ENCODE peak calls at places on chromosomes 4 and X, in eight cellular contexts. One of them, this sample, is unnamed.

GRCh38 chrX:78125148-78125547 is 14.3 kb downstream of the TAF9B start:
- DNase-seq in effector memory CD4-positive, alpha-beta T cell: no peak
- DNase-seq in GM12865: no peak
- DNase-seq in right atrium auricular region: no peak
- DNase-seq in foreskin fibroblast: no peak
- DNase-seq in dorsolateral prefrontal cortex: no peak
- DNase-seq in cardiac fibroblast: no peak
- DNase-seq in heart left ventricle: no peak
- DNase-seq in this sample: no peak

GRCh38 chr4:85784348-85784747 is 309.4 kb downstream of the ARHGAP24 start:
- DNase-seq in cardiac fibroblast: peak; percentile 47
- DNase-seq in effector memory CD4-positive, alpha-beta T cell: no peak
- DNase-seq in dorsolateral prefrontal cortex: no peak
- DNase-seq in foreskin fibroblast: peak; percentile 33
- DNase-seq in GM12865: no peak
- DNase-seq in heart left ventricle: no peak
- DNase-seq in right atrium auricular region: no peak
- DNase-seq in this sample: no peak

GRCh38 chr4:57020467-57021101 is 41.9 kb downstream of the POLR2B start:
- DNase-seq in dorsolateral prefrontal cortex: no peak
- DNase-seq in foreskin fibroblast: peak; percentile 89
- DNase-seq in right atrium auricular region: no peak
- DNase-seq in heart left ventricle: no peak
- DNase-seq in cardiac fibroblast: peak; percentile 86
- DNase-seq in effector memory CD4-positive, alpha-beta T cell: no peak
- DNase-seq in GM12865: no peak
- DNase-seq in this sample: no peak

GRCh38 chr4:57205580-57205979 is 95.4 kb upstream of the IGFBP7 start:
- DNase-seq in effector memory CD4-positive, alpha-beta T cell: no peak
- DNase-seq in right atrium auricular region: no peak
- DNase-seq in foreskin fibroblast: no peak
- DNase-seq in cardiac fibroblast: no peak
- DNase-seq in GM12865: no peak
- DNase-seq in dorsolateral prefrontal cortex: no peak
- DNase-seq in heart left ventricle: no peak
- DNase-seq in this sample: no peak

GRCh38 chrX:143623657-143624056 is 12.2 kb downstream of the SLITRK4 start:
- DNase-seq in heart left ventricle: no peak
- DNase-seq in cardiac fibroblast: no peak
- DNase-seq in effector memory CD4-positive, alpha-beta T cell: no peak
- DNase-seq in dorsolateral prefrontal cortex: no peak
- DNase-seq in right atrium auricular region: no peak
- DNase-seq in GM12865: no peak
- DNase-seq in foreskin fibroblast: no peak
- DNase-seq in this sample: no peak

GRCh38 chr4:57147335-57148060 is 37.3 kb upstream of the IGFBP7 start:
- DNase-seq in cardiac fibroblast: peak; percentile 88
- DNase-seq in foreskin fibroblast: peak; percentile 67
- DNase-seq in effector memory CD4-positive, alpha-beta T cell: no peak
- DNase-seq in heart left ventricle: no peak
- DNase-seq in dorsolateral prefrontal cortex: no peak
- DNase-seq in right atrium auricular region: no peak
- DNase-seq in GM12865: no peak
- DNase-seq in this sample: no peak

GRCh38 chrX:57583477-57583876 is 8.3 kb upstream of the ZXDB start:
- DNase-seq in dorsolateral prefrontal cortex: no peak
- DNase-seq in foreskin fibroblast: peak; percentile 25
- DNase-seq in GM12865: no peak
- DNase-seq in heart left ventricle: no peak
- DNase-seq in effector memory CD4-positive, alpha-beta T cell: no peak
- DNase-seq in right atrium auricular region: no peak
- DNase-seq in cardiac fibroblast: no peak
- DNase-seq in this sample: no peak

GRCh38 chrX:29172880-29173279 is 585.6 kb downstream of the IL1RAPL1 start:
- DNase-seq in cardiac fibroblast: peak; percentile 86
- DNase-seq in dorsolateral prefrontal cortex: no peak
- DNase-seq in GM12865: no peak
- DNase-seq in effector memory CD4-positive, alpha-beta T cell: no peak
- DNase-seq in foreskin fibroblast: peak; percentile 1
- DNase-seq in right atrium auricular region: no peak
- DNase-seq in heart left ventricle: no peak
- DNase-seq in this sample: no peak

GRCh38 chr4:2817701-2818350 is 24.9 kb downstream of the SH3BP2 start:
- DNase-seq in heart left ventricle: no peak
- DNase-seq in right atrium auricular region: no peak
- DNase-seq in effector memory CD4-positive, alpha-beta T cell: no peak
- DNase-seq in GM12865: no peak
- DNase-seq in foreskin fibroblast: peak; percentile 51
- DNase-seq in dorsolateral prefrontal cortex: no peak
- DNase-seq in cardiac fibroblast: no peak
- DNase-seq in this sample: no peak

GRCh38 chr4:155701827-155702226 is 35.2 kb downstream of the GUCY1A1 start:
- DNase-seq in heart left ventricle: no peak
- DNase-seq in GM12865: no peak
- DNase-seq in right atrium auricular region: no peak
- DNase-seq in cardiac fibroblast: no peak
- DNase-seq in effector memory CD4-positive, alpha-beta T cell: no peak
- DNase-seq in dorsolateral prefrontal cortex: no peak
- DNase-seq in foreskin fibroblast: no peak
- DNase-seq in this sample: no peak

GRCh38 chr4:139595989-139596679 is 40.1 kb upstream of the SETD7 start:
- DNase-seq in effector memory CD4-positive, alpha-beta T cell: no peak
- DNase-seq in cardiac fibroblast: no peak
- DNase-seq in GM12865: no peak
- DNase-seq in foreskin fibroblast: peak; percentile 64
- DNase-seq in heart left ventricle: peak; percentile 29
- DNase-seq in right atrium auricular region: peak; percentile 84
- DNase-seq in dorsolateral prefrontal cortex: no peak
- DNase-seq in this sample: no peak

GRCh38 chr4:1792832-1793495 is at the start of gene FGFR3:
- DNase-seq in right atrium auricular region: no peak
- DNase-seq in cardiac fibroblast: peak; percentile 26
- DNase-seq in heart left ventricle: no peak
- DNase-seq in dorsolateral prefrontal cortex: no peak
- DNase-seq in GM12865: peak; percentile 22
- DNase-seq in effector memory CD4-positive, alpha-beta T cell: peak; percentile 6
- DNase-seq in foreskin fibroblast: peak; percentile 53
- DNase-seq in this sample: no peak

GRCh38 chr4:168589154-168589553 is 92.3 kb downstream of the PALLD start:
- DNase-seq in cardiac fibroblast: peak; percentile 56
- DNase-seq in dorsolateral prefrontal cortex: no peak
- DNase-seq in effector memory CD4-positive, alpha-beta T cell: no peak
- DNase-seq in GM12865: no peak
- DNase-seq in foreskin fibroblast: peak; percentile 81
- DNase-seq in heart left ventricle: no peak
- DNase-seq in right atrium auricular region: no peak
- DNase-seq in this sample: no peak

GRCh38 chrX:28178206-28178605 is 197.0 kb upstream of the DCAF8L1 start:
- DNase-seq in dorsolateral prefrontal cortex: no peak
- DNase-seq in foreskin fibroblast: no peak
- DNase-seq in heart left ventricle: no peak
- DNase-seq in cardiac fibroblast: no peak
- DNase-seq in effector memory CD4-positive, alpha-beta T cell: no peak
- DNase-seq in right atrium auricular region: no peak
- DNase-seq in GM12865: no peak
- DNase-seq in this sample: no peak

GRCh38 chrX:123809854-123810375 is 49.9 kb upstream of the XIAP start:
- DNase-seq in dorsolateral prefrontal cortex: no peak
- DNase-seq in effector memory CD4-positive, alpha-beta T cell: no peak
- DNase-seq in GM12865: no peak
- DNase-seq in right atrium auricular region: no peak
- DNase-seq in foreskin fibroblast: no peak
- DNase-seq in cardiac fibroblast: no peak
- DNase-seq in heart left ventricle: no peak
- DNase-seq in this sample: no peak

GRCh38 chr4:82422616-82423015 is 7.6 kb downstream of the HNRNPDL start:
- DNase-seq in cardiac fibroblast: no peak
- DNase-seq in effector memory CD4-positive, alpha-beta T cell: no peak
- DNase-seq in right atrium auricular region: no peak
- DNase-seq in dorsolateral prefrontal cortex: no peak
- DNase-seq in heart left ventricle: no peak
- DNase-seq in GM12865: peak; percentile 15
- DNase-seq in foreskin fibroblast: no peak
- DNase-seq in this sample: no peak

GRCh38 chrX:148376342-148376741 is 124.1 kb upstream of the AFF2 start:
- DNase-seq in right atrium auricular region: no peak
- DNase-seq in effector memory CD4-positive, alpha-beta T cell: no peak
- DNase-seq in heart left ventricle: no peak
- DNase-seq in GM12865: no peak
- DNase-seq in cardiac fibroblast: no peak
- DNase-seq in dorsolateral prefrontal cortex: no peak
- DNase-seq in foreskin fibroblast: no peak
- DNase-seq in this sample: no peak

GRCh38 chrX:148380107-148380506 is 120.3 kb upstream of the AFF2 start:
- DNase-seq in GM12865: no peak
- DNase-seq in cardiac fibroblast: no peak
- DNase-seq in effector memory CD4-positive, alpha-beta T cell: no peak
- DNase-seq in foreskin fibroblast: no peak
- DNase-seq in right atrium auricular region: no peak
- DNase-seq in dorsolateral prefrontal cortex: no peak
- DNase-seq in heart left ventricle: no peak
- DNase-seq in this sample: peak; percentile 3

GRCh38 chrX:148381603-148382002 is 118.8 kb upstream of the AFF2 start:
- DNase-seq in heart left ventricle: no peak
- DNase-seq in foreskin fibroblast: no peak
- DNase-seq in GM12865: peak; percentile 19
- DNase-seq in dorsolateral prefrontal cortex: no peak
- DNase-seq in cardiac fibroblast: no peak
- DNase-seq in effector memory CD4-positive, alpha-beta T cell: no peak
- DNase-seq in right atrium auricular region: no peak
- DNase-seq in this sample: peak; percentile 12

GRCh38 chrX:148382983-148383382 is 117.4 kb upstream of the AFF2 start:
- DNase-seq in right atrium auricular region: no peak
- DNase-seq in cardiac fibroblast: no peak
- DNase-seq in foreskin fibroblast: no peak
- DNase-seq in dorsolateral prefrontal cortex: no peak
- DNase-seq in effector memory CD4-positive, alpha-beta T cell: no peak
- DNase-seq in GM12865: no peak
- DNase-seq in heart left ventricle: no peak
- DNase-seq in this sample: no peak

DNA sequence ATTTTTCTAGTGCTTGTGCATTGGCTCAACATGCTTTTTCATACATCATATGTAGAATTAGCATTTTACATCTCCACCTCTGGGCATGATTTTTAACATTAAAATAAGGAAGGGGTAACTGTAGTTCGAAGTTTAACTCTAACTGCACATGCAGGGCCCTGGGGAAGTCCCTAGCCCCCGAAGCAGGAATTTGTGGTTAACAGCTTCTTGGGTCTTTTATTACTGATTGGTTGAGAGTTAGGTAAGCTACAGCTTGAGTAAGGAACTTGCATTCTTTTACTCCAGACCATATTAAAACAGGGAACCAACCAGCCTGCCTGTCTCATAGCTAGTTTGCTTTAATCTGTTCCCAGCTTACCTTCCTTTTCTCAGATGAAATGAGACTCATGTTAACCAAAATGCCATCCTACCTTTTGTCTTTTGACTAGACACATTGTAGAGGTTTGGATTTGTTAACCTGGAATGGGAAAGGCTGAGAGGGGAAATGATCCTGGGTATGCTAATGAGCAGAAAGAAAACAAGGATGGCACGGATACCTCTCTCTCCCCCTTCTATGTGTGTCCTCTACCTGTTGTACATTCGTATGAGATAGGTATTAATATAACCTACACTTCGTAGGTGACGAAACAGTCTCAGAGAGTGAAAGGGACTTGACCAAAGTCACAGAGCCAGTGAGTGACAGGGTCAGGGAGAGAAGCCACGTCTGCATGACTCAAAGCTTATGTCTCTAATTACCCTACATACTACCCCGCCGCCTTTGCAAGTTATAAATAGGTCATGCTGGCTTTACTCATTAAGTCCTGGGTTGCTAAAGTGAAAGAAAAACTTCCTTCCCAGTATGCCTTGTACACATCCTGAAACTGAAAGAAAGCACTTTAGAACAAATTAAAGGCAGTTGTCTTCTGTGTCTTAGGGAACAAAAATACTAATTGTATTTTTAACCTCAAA is 119.5 kb upstream of the AFF2 start:
- DNase-seq in foreskin fibroblast: no peak
- DNase-seq in effector memory CD4-positive, alpha-beta T cell: peak; percentile 12
- DNase-seq in heart left ventricle: no peak
- DNase-seq in dorsolateral prefrontal cortex: no peak
- DNase-seq in cardiac fibroblast: no peak
- DNase-seq in right atrium auricular region: no peak
- DNase-seq in GM12865: peak; percentile 75
- DNase-seq in this sample: peak; percentile 63
- H3K4me3 ChIP-seq in foreskin fibroblast: no peak overlapping the region
- H3K4me3 ChIP-seq in effector memory CD4-positive, alpha-beta T cell: peak overlapping the region; percentile 30
- H3K4me3 ChIP-seq in heart left ventricle: no peak overlapping the region
- H3K4me3 ChIP-seq in dorsolateral prefrontal cortex: no peak overlapping the region
- H3K4me3 ChIP-seq in cardiac fibroblast: no peak overlapping the region
- H3K4me3 ChIP-seq in right atrium auricular region: no peak overlapping the region
- H3K4me3 ChIP-seq in GM12865: peak overlapping the region; percentile 34
- H3K4me3 ChIP-seq in this sample: peak overlapping the region; percentile 5

GRCh38 chr4:159027535-159027934 is 75.3 kb upstream of the RAPGEF2 start:
- DNase-seq in effector memory CD4-positive, alpha-beta T cell: no peak
- DNase-seq in cardiac fibroblast: no peak
- DNase-seq in dorsolateral prefrontal cortex: no peak
- DNase-seq in GM12865: peak; percentile 17
- DNase-seq in right atrium auricular region: no peak
- DNase-seq in heart left ventricle: no peak
- DNase-seq in foreskin fibroblast: no peak
- DNase-seq in this sample: no peak
- H3K4me3 ChIP-seq in effector memory CD4-positive, alpha-beta T cell: no peak overlapping the region
- H3K4me3 ChIP-seq in cardiac fibroblast: no peak overlapping the region
- H3K4me3 ChIP-seq in dorsolateral prefrontal cortex: no peak overlapping the region
- H3K4me3 ChIP-seq in GM12865: no peak overlapping the region
- H3K4me3 ChIP-seq in right atrium auricular region: no peak overlapping the region
- H3K4me3 ChIP-seq in heart left ventricle: no peak overlapping the region
- H3K4me3 ChIP-seq in foreskin fibroblast: no peak overlapping the region
- H3K4me3 ChIP-seq in this sample: no peak overlapping the region

GRCh38 chr4:122500852-122501501 is 44.5 kb upstream of the IL2 start:
- DNase-seq in right atrium auricular region: no peak
- DNase-seq in foreskin fibroblast: no peak
- DNase-seq in GM12865: no peak
- DNase-seq in dorsolateral prefrontal cortex: no peak
- DNase-seq in heart left ventricle: no peak
- DNase-seq in cardiac fibroblast: peak; percentile 70
- DNase-seq in effector memory CD4-positive, alpha-beta T cell: no peak
- DNase-seq in this sample: no peak
- H3K4me3 ChIP-seq in right atrium auricular region: no peak overlapping the region
- H3K4me3 ChIP-seq in foreskin fibroblast: no peak overlapping the region
- H3K4me3 ChIP-seq in GM12865: no peak overlapping the region
- H3K4me3 ChIP-seq in dorsolateral prefrontal cortex: no peak overlapping the region
- H3K4me3 ChIP-seq in heart left ventricle: no peak overlapping the region
- H3K4me3 ChIP-seq in cardiac fibroblast: no peak overlapping the region
- H3K4me3 ChIP-seq in effector memory CD4-positive, alpha-beta T cell: no peak overlapping the region
- H3K4me3 ChIP-seq in this sample: no peak overlapping the region

DNA sequence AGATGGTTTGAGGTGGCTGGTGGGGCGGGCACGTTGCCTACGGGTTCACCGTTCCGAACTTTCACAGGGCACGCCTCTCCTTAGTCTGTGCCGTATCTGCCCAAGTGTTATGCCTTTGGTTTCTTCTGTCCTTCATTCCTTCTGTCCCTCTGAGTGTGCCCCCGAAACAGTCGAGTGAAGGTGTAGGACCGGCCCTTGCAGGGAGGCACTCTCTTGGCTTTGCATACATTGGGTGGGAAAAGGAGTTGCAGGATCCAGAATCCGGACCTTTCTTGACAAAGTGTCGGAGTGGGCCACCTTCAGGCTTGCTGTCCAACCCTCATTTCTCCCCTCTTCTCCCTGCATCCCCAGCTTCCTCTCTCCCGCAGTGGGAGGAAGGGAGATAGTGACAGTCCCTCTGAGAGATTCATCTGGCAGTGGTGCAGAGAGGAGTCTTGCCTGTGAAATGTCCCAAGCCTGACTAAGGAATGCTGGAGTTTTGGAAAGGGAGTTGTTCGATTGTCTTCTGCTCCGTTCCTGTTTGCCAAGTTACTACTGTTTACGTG is 585 bp downstream of the ARFIP1 start:
- DNase-seq in dorsolateral prefrontal cortex: no peak
- DNase-seq in foreskin fibroblast: peak; percentile 53
- DNase-seq in GM12865: no peak
- DNase-seq in right atrium auricular region: no peak
- DNase-seq in effector memory CD4-positive, alpha-beta T cell: no peak
- DNase-seq in cardiac fibroblast: peak; percentile 36
- DNase-seq in heart left ventricle: no peak
- DNase-seq in this sample: no peak
- H3K4me3 ChIP-seq in dorsolateral prefrontal cortex: peak overlapping the region; percentile 77
- H3K4me3 ChIP-seq in foreskin fibroblast: peak overlapping the region; percentile 84
- H3K4me3 ChIP-seq in GM12865: peak overlapping the region; percentile 67
- H3K4me3 ChIP-seq in right atrium auricular region: peak overlapping the region; percentile 74
- H3K4me3 ChIP-seq in effector memory CD4-positive, alpha-beta T cell: peak overlapping the region; percentile 96
- H3K4me3 ChIP-seq in cardiac fibroblast: peak overlapping the region; percentile 85
- H3K4me3 ChIP-seq in heart left ventricle: peak overlapping the region; percentile 71
- H3K4me3 ChIP-seq in this sample: peak overlapping the region; percentile 88